ENCODE peak calls at places on chromosomes 3 and 15, in ten cellular contexts. U is Calu3; C is NCI-H1092 treated with DMSO at 0.1 percent for 48 hours; K is ovary; N is GM20000; M is activated CD8-positive, alpha-beta T cell treated with anti-CD3 and anti-CD28 coated beads, Interleukin-2, amount 10 ng/mL, durations not matched to agents 7 days and 5 days; P is progenitor cell of endocrine pancreas; Y is cardiac fibroblast; H is T-cell; V is T-helper 1 cell. X is an unnamed sample.

GRCh38 chr15:38545179-38545578 is 19.4 kb downstream of the RASGRP1 start:
- DNase-seq in H (no peak), C (no peak), V (no peak), M (peak), U (no peak), P (no peak), Y (peak), K (no peak), N (no peak), X (peak)

GRCh38 chr3:149678365-149678948 is 20.6 kb upstream of the WWTR1 start:
- DNase-seq in C (no peak), K (no peak), H (no peak), Y (peak), N (no peak), V (no peak), M (no peak), P (no peak), U (peak), X (peak)

GRCh38 chr3:97495896-97496295 is 268.7 kb upstream of the ARL6 start:
- DNase-seq in K (no peak), Y (no peak), N (no peak), H (no peak), C (no peak), U (no peak), V (no peak), P (no peak), M (no peak), X (no peak)

GRCh38 chr3:49020335-49021212 is 1.3 kb upstream of the NDUFAF3 start:
- DNase-seq in M (peak), K (peak), H (no peak), N (peak), C (no peak), P (no peak), V (no peak), Y (no peak), U (peak), X (no peak)

GRCh38 chr15:28957606-28958498 is 72.1 kb downstream of the APBA2 start:
- DNase-seq in P (no peak), Y (no peak), K (no peak), M (no peak), V (no peak), H (no peak), U (no peak), C (no peak), N (no peak), X (no peak)

GRCh38 chr3:52220380-52221026 is 4.9 kb downstream of the TLR9 start:
- DNase-seq in K (peak), M (peak), C (peak), U (peak), V (peak), P (peak), N (peak), Y (peak), H (peak), X (peak)

GRCh38 chr3:3815206-3815605 is 16.0 kb downstream of the LRRN1 start:
- DNase-seq in V (no peak), H (no peak), N (no peak), C (no peak), M (no peak), K (no peak), P (no peak), Y (no peak), U (no peak), X (no peak)

GRCh38 chr3:134857776-134858515 is 62.9 kb downstream of the EPHB1 start:
- DNase-seq in Y (no peak), H (no peak), K (no peak), C (peak), U (no peak), P (no peak), N (no peak), V (no peak), M (no peak), X (no peak)

GRCh38 chr3:134079111-134079531 is 49.4 kb upstream of the SLCO2A1 start:
- DNase-seq in P (no peak), K (no peak), V (no peak), C (no peak), N (no peak), M (peak), H (no peak), Y (peak), U (no peak), X (no peak)

GRCh38 chr3:194259982-194260856 is 90.9 kb downstream of the CPN2 start:
- DNase-seq in V (no peak), Y (peak), N (no peak), H (no peak), U (no peak), C (no peak), P (no peak), K (no peak), M (no peak), X (no peak)

GRCh38 chr3:53216723-53217122 is 39.1 kb downstream of the TKT start:
- DNase-seq in C (no peak), M (no peak), U (no peak), Y (no peak), N (no peak), H (no peak), P (no peak), V (no peak), K (no peak), X (no peak)

GRCh38 chr3:9946112-9947024 is 5.8 kb downstream of the PRRT3 start:
- DNase-seq in C (peak), N (peak), K (peak), P (peak), Y (peak), V (peak), H (peak), M (peak), U (peak), X (peak)

GRCh38 chr3:79018671-79019136 is 749.1 kb downstream of the ROBO1 start:
- DNase-seq in C (peak), K (peak), P (peak), H (no peak), N (peak), V (no peak), U (peak), Y (peak), M (peak), X (no peak)

GRCh38 chr3:22118542-22118941 is 367.5 kb upstream of the ZNF385D start:
- DNase-seq in M (no peak), V (no peak), U (no peak), Y (no peak), N (no peak), P (no peak), C (no peak), K (no peak), H (no peak), X (no peak)

GRCh38 chr15:36428102-36428845 is 151.2 kb upstream of the CDIN1 start:
- DNase-seq in K (no peak), C (no peak), U (no peak), M (no peak), N (no peak), P (no peak), Y (peak), H (no peak), V (no peak), X (peak)

GRCh38 chr15:25327671-25328070 is 111.2 kb downstream of the UBE3A start:
- DNase-seq in C (no peak), V (no peak), M (no peak), P (no peak), N (no peak), Y (no peak), H (no peak), U (no peak), K (no peak), X (no peak)

GRCh38 chr15:47719730-47720129 is 2.4 kb downstream of the SEMA6D start:
- DNase-seq in P (no peak), V (no peak), M (no peak), N (no peak), H (no peak), K (no peak), Y (no peak), U (no peak), C (peak), X (no peak)

GRCh38 chr3:18443670-18444596 is 18.8 kb upstream of the SATB1 start:
- DNase-seq in N (peak), P (peak), U (peak), V (no peak), C (peak), K (peak), M (peak), Y (no peak), H (peak), X (no peak)

GRCh38 chr15:31016446-31016915 is 25.1 kb upstream of the MTMR10 start:
- DNase-seq in V (no peak), U (no peak), Y (peak), H (no peak), N (no peak), P (no peak), M (no peak), K (no peak), C (no peak), X (no peak)

GRCh38 chr3:43998841-43999805 is 242.6 kb upstream of the TOPAZ1 start:
- DNase-seq in K (no peak), Y (peak), M (no peak), P (peak), H (no peak), U (peak), V (no peak), C (peak), N (peak), X (peak)

GRCh38 chr15:66743703-66744536 is 41.9 kb downstream of the SMAD6 start:
- DNase-seq in C (no peak), U (no peak), Y (peak), K (peak), N (no peak), H (no peak), V (no peak), M (no peak), P (no peak), X (no peak)

GRCh38 chr15:51267047-51267713 is 71.2 kb downstream of the CYP19A1 start:
- DNase-seq in Y (no peak), V (no peak), U (peak), M (no peak), C (peak), H (no peak), K (no peak), P (no peak), N (no peak), X (no peak)

GRCh38 chr3:194326192-194327029 is 24.7 kb downstream of the CPN2 start:
- DNase-seq in M (no peak), V (no peak), U (no peak), C (no peak), H (no peak), Y (peak), N (no peak), P (no peak), K (no peak), X (no peak)

GRCh38 chr3:13022348-13023250 is 50.6 kb downstream of the IQSEC1 start:
- DNase-seq in N (peak), M (no peak), Y (peak), V (no peak), K (peak), H (no peak), U (peak), P (no peak), C (peak), X (no peak)

GRCh38 chr3:178385280-178385952 is 150.8 kb upstream of the KCNMB2 start:
- DNase-seq in U (peak), K (no peak), V (no peak), M (peak), Y (peak), N (peak), C (peak), P (no peak), H (no peak), X (peak)

GRCh38 chr3:28069438-28069837 is 172.0 kb upstream of the CMC1 start:
- DNase-seq in U (no peak), K (no peak), C (no peak), Y (no peak), H (no peak), M (no peak), N (no peak), P (no peak), V (no peak), X (no peak)

GRCh38 chr15:37767841-37768455 is 166.5 kb upstream of the TMCO5A start:
- DNase-seq in U (no peak), N (no peak), C (no peak), M (no peak), H (no peak), P (no peak), Y (peak), V (no peak), K (no peak), X (no peak)

GRCh38 chr3:152317956-152318355 is 49.2 kb downstream of the MBNL1 start:
- DNase-seq in V (no peak), U (no peak), P (no peak), K (no peak), Y (peak), H (no peak), M (no peak), N (no peak), C (no peak), X (no peak)

X was measured in COLO829.